ENCODE peak calls at places on chromosomes 3 and 15, in ten cellular contexts. D is mesenchymal stem cell, M is SJSA1, A is fibroblast of lung, C is neuronal stem cell, L is neural progenitor cell, J is lower lobe of right lung, I is A673, S is IMR-90, T is cardiac muscle cell. B is an unnamed sample. For H3K4me1, the result is how much of the 10 kb centered on the place peaks cover.

GRCh38 chr15:56783156-56783856 is 50.0 kb upstream of the ZNF280D start:
- DNase-seq in D (peak), M (no peak), A (no peak), C (no peak), L (no peak), J (no peak), I (no peak), S (no peak), T (no peak), B (no peak)

GRCh38 chr3:71395927-71396695 is 187.4 kb downstream of the FOXP1 start:
- DNase-seq in D (peak), M (no peak), A (peak), C (no peak), L (no peak), J (no peak), I (no peak), S (peak), T (no peak), B (no peak)

GRCh38 chr15:25331860-25332259 is 107.0 kb downstream of the UBE3A start:
- DNase-seq in D (no peak), M (no peak), A (no peak), C (no peak), L (no peak), J (no peak), I (no peak), S (no peak), T (no peak), B (no peak)

GRCh38 chr3:197339841-197340520 is 41.6 kb upstream of the DLG1 start:
- DNase-seq in D (peak), M (no peak), A (no peak), C (no peak), L (no peak), J (no peak), I (peak), S (peak), T (no peak), B (no peak)

GRCh38 chr3:32401541-32402052 is 9.9 kb downstream of the CMTM7 start:
- DNase-seq in D (peak), M (peak), A (peak), C (peak), L (peak), J (peak), I (peak), S (peak), T (peak), B (peak)

GRCh38 chr15:70783610-70784021 is 20.3 kb upstream of the UACA start:
- DNase-seq in D (peak), M (peak), A (peak), C (no peak), L (no peak), J (no peak), I (peak), S (peak), T (no peak), B (peak)

GRCh38 chr3:5014431-5014830 is 35.2 kb downstream of the BHLHE40 start:
- DNase-seq in D (no peak), M (no peak), A (no peak), C (peak), L (peak), J (no peak), I (no peak), S (no peak), T (no peak), B (no peak)

GRCh38 chr3:42590989-42591756 is 513 bp downstream of the SS18L2 start:
- DNase-seq in D (peak), M (peak), A (no peak), C (no peak), L (peak), J (no peak), I (no peak), S (no peak), T (peak), B (peak)

GRCh38 chr15:70863450-70864218 is 9.7 kb upstream of the LARP6 start:
- DNase-seq in D (peak), M (peak), A (peak), C (no peak), L (no peak), J (no peak), I (peak), S (peak), T (no peak), B (no peak)

GRCh38 chr3:4564928-4565586 is 71.9 kb downstream of the ITPR1 start:
- DNase-seq in D (no peak), M (no peak), A (no peak), C (no peak), L (no peak), J (no peak), I (no peak), S (no peak), T (no peak), B (no peak)

GRCh38 chr15:56917652-56918045 is 795 bp upstream of the TCF12 start:
- DNase-seq in D (no peak), M (no peak), A (no peak), C (no peak), L (no peak), J (no peak), I (no peak), S (no peak), T (peak), B (no peak)

GRCh38 chr3:15683253-15683652 is 81.7 kb downstream of the BTD start:
- DNase-seq in D (no peak), M (no peak), A (no peak), C (no peak), L (no peak), J (no peak), I (no peak), S (no peak), T (no peak), B (no peak)

GRCh38 chr3:40414270-40414669 is 27.3 kb downstream of the ENTPD3 start:
- DNase-seq in D (no peak), M (no peak), A (no peak), C (no peak), L (no peak), J (no peak), I (no peak), S (no peak), T (no peak), B (no peak)

GRCh38 chr3:31406901-31407300 is 125.8 kb upstream of the STT3B start:
- DNase-seq in D (no peak), M (no peak), A (no peak), C (no peak), L (no peak), J (no peak), I (no peak), S (no peak), T (no peak), B (no peak)

GRCh38 chr15:71151061-71151460 is 35.8 kb downstream of the THSD4 start:
- DNase-seq in D (no peak), M (no peak), A (no peak), C (no peak), L (no peak), J (no peak), I (no peak), S (peak), T (no peak), B (no peak)

GRCh38 chr15:73710321-73710720 is 26.1 kb downstream of the CD276 start:
- DNase-seq in D (no peak), M (no peak), A (no peak), C (no peak), L (no peak), J (no peak), I (no peak), S (no peak), T (no peak), B (no peak)

GRCh38 chr3:188090626-188091309 is 63.2 kb upstream of the LPP start:
- DNase-seq in D (no peak), M (no peak), A (no peak), C (no peak), L (no peak), J (no peak), I (no peak), S (no peak), T (no peak), B (no peak)

DNA sequence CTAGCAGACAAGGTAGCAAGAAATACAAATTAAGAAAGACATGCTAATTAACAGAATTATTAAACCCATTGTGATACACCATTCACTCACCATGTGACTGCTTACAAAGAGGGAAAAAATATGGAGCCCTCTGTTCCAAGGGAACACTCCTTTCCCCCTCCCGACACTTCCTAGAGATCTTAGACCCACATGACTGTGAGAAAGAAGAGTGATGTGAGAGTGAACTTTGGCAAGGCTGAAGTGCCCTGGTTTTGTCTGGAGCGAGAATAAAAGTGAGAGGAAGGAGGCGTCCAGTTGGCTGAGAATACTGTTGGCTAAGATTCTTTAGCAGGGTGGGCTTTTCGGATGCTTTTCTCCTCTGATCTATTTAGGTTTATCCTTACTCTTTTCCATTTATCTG is 14.1 kb downstream of the CHL1 start:
- DNase-seq in D (no peak), M (no peak), A (no peak), C (no peak), L (no peak), J (no peak), I (no peak), S (no peak), T (no peak), B (no peak)
- H3K4me3 ChIP-seq in D (no peak), M (no peak), A (no peak), C (no peak), L (no peak), J (no peak), I (no peak), S (no peak), T (no peak), B (no peak)

DNA sequence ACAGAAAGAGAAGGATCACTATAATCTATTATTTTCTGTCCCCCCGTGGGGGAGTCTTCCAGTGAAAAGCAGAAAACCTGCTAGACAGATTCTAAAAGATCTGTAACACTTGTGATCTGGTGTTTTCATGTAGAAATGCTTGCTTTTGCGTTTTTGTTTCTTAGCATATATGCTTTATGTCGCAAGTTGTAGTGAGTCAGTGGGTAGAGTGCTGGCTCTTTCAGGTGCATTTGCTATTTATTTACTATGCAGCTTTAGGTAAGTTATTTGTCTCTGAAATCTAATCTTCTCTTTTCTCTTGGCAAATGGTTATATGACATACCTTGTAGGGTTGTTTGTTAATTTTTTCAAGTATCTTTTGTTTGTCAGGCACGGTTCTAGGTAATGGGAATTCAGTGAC is 9.4 kb downstream of the AKAP13 start:
- DNase-seq in D (no peak), M (no peak), A (no peak), C (no peak), L (no peak), J (no peak), I (no peak), S (no peak), T (no peak), B (no peak)
- H3K4me1 ChIP-seq in D (under half), M (under half), A (under half), C (under half), L (under half), J (under half), I (under half), S (under half), T (under half), B (under half)

GRCh38 chr3:171614318-171614967 is 154.2 kb upstream of the TNIK start:
- DNase-seq in D (peak), M (no peak), A (peak), C (peak), L (peak), J (no peak), I (peak), S (peak), T (peak), B (peak)
- H3K4me3 ChIP-seq in D (no peak), M (no peak), A (no peak), C (no peak), L (no peak), J (no peak), I (no peak), S (no peak), T (no peak), B (no peak)

GRCh38 chr15:39583586-39584265 is 2.8 kb downstream of the THBS1 start:
- DNase-seq in D (peak), M (peak), A (peak), C (no peak), L (peak), J (no peak), I (peak), S (peak), T (peak), B (peak)

GRCh38 chr15:39584266-39584659 is 3.4 kb downstream of the THBS1 start:
- DNase-seq in D (no peak), M (no peak), A (no peak), C (no peak), L (no peak), J (no peak), I (no peak), S (no peak), T (no peak), B (no peak)

GRCh38 chr15:39582286-39582976 is 1.6 kb downstream of the THBS1 start:
- DNase-seq in D (peak), M (peak), A (peak), C (no peak), L (no peak), J (no peak), I (no peak), S (peak), T (no peak), B (no peak)

GRCh38 chr15:39581501-39582285 is 814 bp downstream of the THBS1 start:
- DNase-seq in D (peak), M (peak), A (peak), C (no peak), L (peak), J (peak), I (no peak), S (peak), T (peak), B (peak)

GRCh38 chr15:39582977-39583585 is 2.2 kb downstream of the THBS1 start:
- DNase-seq in D (no peak), M (peak), A (no peak), C (no peak), L (no peak), J (no peak), I (no peak), S (no peak), T (no peak), B (no peak)
- H3K4me1 ChIP-seq in D (under half), M (half or more), A (under half), C (under half), L (under half), J (half or more), I (under half), S (under half), T (under half), B (under half)

GRCh38 chr3:196275126-196275525 is 12.4 kb downstream of the PCYT1A start:
- DNase-seq in D (peak), M (no peak), A (no peak), C (no peak), L (no peak), J (no peak), I (no peak), S (no peak), T (no peak), B (no peak)
- H3K4me3 ChIP-seq in D (no peak), M (no peak), A (no peak), C (no peak), L (no peak), J (no peak), I (no peak), S (no peak), T (no peak), B (no peak)

GRCh38 chr3:136184703-136185102 is 11.4 kb downstream of the MSL2 start:
- DNase-seq in D (no peak), M (no peak), A (peak), C (no peak), L (no peak), J (no peak), I (no peak), S (no peak), T (no peak), B (no peak)
- H3K4me1 ChIP-seq in D (under half), M (under half), A (under half), C (under half), L (under half), J (half or more), I (under half), S (under half), T (under half), B (under half)

GRCh38 chr15:76012021-76012551 is at the start of gene NRG4:
- DNase-seq in D (no peak), M (peak), A (peak), C (no peak), L (no peak), J (no peak), I (no peak), S (peak), T (no peak), B (peak)
- H3K4me3 ChIP-seq in D (no peak), M (no peak), A (no peak), C (no peak), L (no peak), J (no peak), I (peak), S (peak), T (no peak), B (peak)

GRCh38 chr15:96303503-96304054 is 26.9 kb upstream of the NR2F2 start:
- DNase-seq in D (no peak), M (no peak), A (no peak), C (no peak), L (no peak), J (no peak), I (no peak), S (no peak), T (no peak), B (no peak)
- H3K4me1 ChIP-seq in D (under half), M (under half), A (under half), C (under half), L (under half), J (under half), I (under half), S (under half), T (under half), B (under half)

B was measured in HAP-1.